ENCODE peak calls at places on chromosomes 7 and 10, in eight cellular contexts. G, F, D, C, W, Q, P and T are unnamed samples.

GRCh38 chr10:49008505-49009202 is 69.0 kb upstream of the LRRC18 start:
- DNase-seq in G (no peak), F (no peak), D (no peak), C (no peak), W (no peak), Q (no peak), P (no peak), T (no peak)

GRCh38 chr10:45061982-45062381 is 61.3 kb downstream of the ZNF22 start:
- DNase-seq in G (peak), F (no peak), D (no peak), C (no peak), W (no peak), Q (peak), P (no peak), T (peak)

GRCh38 chr10:11521860-11522259 is 89.6 kb downstream of the USP6NL start:
- DNase-seq in G (no peak), F (no peak), D (peak), C (no peak), W (no peak), Q (peak), P (no peak), T (peak)

GRCh38 chr10:86295791-86296190 is 70.8 kb downstream of the GRID1 start:
- DNase-seq in G (no peak), F (no peak), D (no peak), C (no peak), W (no peak), Q (no peak), P (no peak), T (no peak)

GRCh38 chr10:51048792-51049191 is 25.5 kb upstream of the PRKG1 start:
- DNase-seq in G (peak), F (no peak), D (no peak), C (no peak), W (no peak), Q (no peak), P (no peak), T (no peak)

GRCh38 chr7:29995652-29996051 is 6.1 kb upstream of the SCRN1 start:
- DNase-seq in G (no peak), F (no peak), D (no peak), C (no peak), W (no peak), Q (no peak), P (no peak), T (no peak)

GRCh38 chr10:112261281-112261822 is 21.8 kb upstream of the TECTB start:
- DNase-seq in G (no peak), F (no peak), D (peak), C (no peak), W (no peak), Q (peak), P (no peak), T (peak)

GRCh38 chr10:133316266-133316665 is 7.6 kb downstream of the ZNF511 start:
- DNase-seq in G (peak), F (no peak), D (no peak), C (no peak), W (no peak), Q (no peak), P (no peak), T (no peak)

GRCh38 chr10:117945651-117946050 is 101.1 kb downstream of the RAB11FIP2 start:
- DNase-seq in G (no peak), F (no peak), D (no peak), C (no peak), W (no peak), Q (no peak), P (no peak), T (no peak)

GRCh38 chr10:89653410-89653828 is 8.4 kb upstream of the PANK1 start:
- DNase-seq in G (no peak), F (no peak), D (peak), C (no peak), W (peak), Q (peak), P (no peak), T (peak)

GRCh38 chr10:10017716-10018115 is 1000.0 kb upstream of the CELF2 start:
- DNase-seq in G (no peak), F (no peak), D (no peak), C (no peak), W (no peak), Q (no peak), P (no peak), T (no peak)

GRCh38 chr7:75642810-75643486 is 95.8 kb downstream of the HIP1 start:
- DNase-seq in G (peak), F (no peak), D (peak), C (peak), W (peak), Q (peak), P (peak), T (peak)

GRCh38 chr7:22730921-22731654 is 4.1 kb downstream of the IL6 start:
- DNase-seq in G (no peak), F (no peak), D (peak), C (no peak), W (no peak), Q (peak), P (no peak), T (peak)

GRCh38 chr7:42624471-42624870 is 287.4 kb downstream of the C7orf25 start:
- DNase-seq in G (no peak), F (no peak), D (peak), C (no peak), W (no peak), Q (peak), P (no peak), T (no peak)

GRCh38 chr10:61900829-61901783 is at the start of gene ARID5B:
- DNase-seq in G (peak), F (no peak), D (peak), C (peak), W (peak), Q (peak), P (peak), T (peak)

GRCh38 chr10:78331391-78331922 is 297.8 kb downstream of the RPS24 start:
- DNase-seq in G (no peak), F (no peak), D (peak), C (peak), W (no peak), Q (peak), P (no peak), T (peak)

GRCh38 chr7:151311294-151311864 is 30.2 kb upstream of the NUB1 start:
- DNase-seq in G (peak), F (no peak), D (no peak), C (peak), W (peak), Q (no peak), P (peak), T (peak)

GRCh38 chr10:102813734-102814455 is 23.3 kb downstream of the CYP17A1 start:
- DNase-seq in G (no peak), F (peak), D (peak), C (no peak), W (no peak), Q (peak), P (no peak), T (peak)

GRCh38 chr7:124764071-124764846 is 1.3 kb downstream of the GPR37 start:
- DNase-seq in G (peak), F (no peak), D (no peak), C (peak), W (no peak), Q (no peak), P (no peak), T (no peak)

GRCh38 chr10:44339218-44339617 is 45.7 kb downstream of the CXCL12 start:
- DNase-seq in G (peak), F (no peak), D (no peak), C (no peak), W (no peak), Q (peak), P (no peak), T (no peak)

GRCh38 chr7:73521636-73522080 is 435 bp downstream of the BAZ1B start:
- DNase-seq in G (peak), F (peak), D (peak), C (no peak), W (no peak), Q (no peak), P (no peak), T (no peak)

GRCh38 chr10:103823706-103824272 is 31.6 kb downstream of the SH3PXD2A start:
- DNase-seq in G (no peak), F (no peak), D (no peak), C (no peak), W (no peak), Q (no peak), P (no peak), T (no peak)

DNA sequence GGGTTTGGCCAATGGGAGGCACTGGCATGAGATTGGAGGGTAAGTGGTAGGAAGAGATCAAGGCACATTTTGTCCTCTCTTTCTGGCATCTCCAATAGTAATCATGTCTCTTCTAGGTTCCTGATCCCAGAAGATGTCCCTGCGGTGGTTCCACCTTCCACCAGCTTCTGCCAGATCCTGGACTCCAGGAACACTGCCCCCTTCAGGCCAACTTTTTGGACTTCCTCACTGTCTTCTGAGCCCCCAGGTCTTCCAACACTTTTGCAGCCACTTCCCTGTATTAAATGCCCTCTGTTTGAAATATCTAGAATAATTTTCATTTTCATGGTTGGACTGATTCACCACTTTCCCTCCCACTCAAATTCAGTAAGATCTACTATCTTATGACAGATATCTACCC is 60.9 kb downstream of the BAMBI start:
- DNase-seq in G (peak), F (no peak), D (no peak), C (no peak), W (peak), Q (no peak), P (peak), T (no peak)
- TF ChIP-seq CTCF in G (peak), F (no peak), D (no peak), C (peak), W (peak), Q (peak), P (peak), T (peak)

GRCh38 chr7:158973440-158973839 is 117.1 kb downstream of the DYNC2I1 start:
- DNase-seq in G (peak), F (peak), D (no peak), C (peak), W (no peak), Q (peak), P (no peak), T (peak)
- TF ChIP-seq CTCF in G (peak), F (peak), D (no peak), C (peak), W (no peak), Q (peak), P (peak), T (no peak)

GRCh38 chr7:6130007-6130587 is 98.9 kb downstream of the ANKRD61 start:
- DNase-seq in G (peak), F (no peak), D (no peak), C (no peak), W (no peak), Q (no peak), P (no peak), T (no peak)
- TF ChIP-seq CTCF in G (no peak), F (no peak), D (no peak), C (no peak), W (no peak), Q (no peak), P (no peak), T (no peak)

DNA sequence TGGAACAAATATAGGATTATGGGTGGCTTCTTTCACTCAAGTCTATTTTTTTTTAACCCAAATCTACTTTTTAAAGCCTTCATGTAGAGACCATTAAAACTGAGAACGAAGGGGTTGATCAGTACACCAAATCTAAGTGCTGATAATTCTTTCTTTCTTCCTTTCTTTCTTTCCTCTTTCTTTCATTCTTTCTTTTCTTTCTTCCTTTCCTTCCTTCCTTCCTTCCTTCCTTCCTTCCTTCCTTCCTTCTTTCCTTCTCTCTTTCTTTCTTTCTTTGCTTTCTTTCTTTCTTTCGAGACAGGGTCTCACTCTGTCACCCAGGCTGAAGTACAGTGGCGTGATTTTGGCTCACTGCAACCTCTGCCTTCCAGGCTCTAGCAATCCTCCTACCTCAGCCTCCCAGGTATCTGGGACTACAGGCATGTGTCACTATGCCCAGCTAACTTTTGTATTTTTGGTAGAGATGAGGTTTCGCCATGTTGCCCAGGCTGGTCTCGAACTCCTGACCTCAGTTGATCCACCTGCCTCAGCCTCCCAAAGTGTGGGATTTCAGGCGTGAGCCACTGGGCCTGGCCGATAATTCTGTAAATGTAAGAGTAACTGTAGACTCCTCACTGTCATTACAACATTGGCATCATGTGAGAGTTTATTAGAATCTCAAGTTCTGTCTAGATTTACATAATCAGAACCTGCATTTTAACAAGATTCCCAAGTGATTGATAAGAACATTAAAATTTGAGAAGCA is 236.4 kb downstream of the TFEC start:
- DNase-seq in G (no peak), F (no peak), D (no peak), C (no peak), W (no peak), Q (no peak), P (no peak), T (no peak)
- TF ChIP-seq CTCF in G (no peak), F (no peak), D (no peak), C (no peak), W (no peak), Q (no peak), P (no peak), T (no peak)

GRCh38 chr7:145331076-145331475 is 495.2 kb upstream of the TPK1 start:
- DNase-seq in G (peak), F (no peak), D (no peak), C (peak), W (no peak), Q (no peak), P (no peak), T (no peak)
- TF ChIP-seq CTCF in G (peak), F (no peak), D (no peak), C (peak), W (no peak), Q (no peak), P (no peak), T (no peak)

GRCh38 chr10:77109470-77109994 is 528.1 kb downstream of the KCNMA1 start:
- DNase-seq in G (peak), F (no peak), D (no peak), C (no peak), W (no peak), Q (no peak), P (no peak), T (no peak)

GRCh38 chr10:77116904-77117303 is 520.7 kb downstream of the KCNMA1 start:
- DNase-seq in G (no peak), F (no peak), D (no peak), C (no peak), W (no peak), Q (no peak), P (no peak), T (no peak)

GRCh38 chr10:77114181-77114821 is 523.3 kb downstream of the KCNMA1 start:
- DNase-seq in G (peak), F (no peak), D (no peak), C (peak), W (no peak), Q (no peak), P (no peak), T (no peak)

GRCh38 chr10:77117501-77117900 is 520.1 kb downstream of the KCNMA1 start:
- DNase-seq in G (no peak), F (no peak), D (no peak), C (no peak), W (no peak), Q (no peak), P (no peak), T (no peak)

GRCh38 chr10:77111611-77112550 is 525.7 kb downstream of the KCNMA1 start:
- DNase-seq in G (peak), F (no peak), D (peak), C (peak), W (peak), Q (peak), P (peak), T (peak)
- TF ChIP-seq CTCF in G (peak), F (peak), D (peak), C (peak), W (peak), Q (peak), P (peak), T (peak)

GRCh38 chr7:132614428-132615076 is 38.3 kb upstream of the PLXNA4 start:
- DNase-seq in G (peak), F (peak), D (peak), C (peak), W (no peak), Q (peak), P (no peak), T (peak)
- TF ChIP-seq CTCF in G (peak), F (peak), D (no peak), C (peak), W (no peak), Q (peak), P (no peak), T (peak)

GRCh38 chr7:158439035-158439434 is 148.6 kb downstream of the PTPRN2 start:
- DNase-seq in G (no peak), F (no peak), D (no peak), C (no peak), W (no peak), Q (no peak), P (peak), T (no peak)

GRCh38 chr7:158443014-158443687 is 144.5 kb downstream of the PTPRN2 start:
- DNase-seq in G (peak), F (no peak), D (no peak), C (no peak), W (no peak), Q (no peak), P (no peak), T (no peak)

GRCh38 chr7:158444501-158445420 is 142.9 kb downstream of the PTPRN2 start:
- DNase-seq in G (no peak), F (no peak), D (no peak), C (no peak), W (no peak), Q (no peak), P (no peak), T (no peak)

GRCh38 chr7:158443688-158444483 is 143.7 kb downstream of the PTPRN2 start:
- DNase-seq in G (no peak), F (no peak), D (no peak), C (no peak), W (no peak), Q (no peak), P (no peak), T (no peak)

DNA sequence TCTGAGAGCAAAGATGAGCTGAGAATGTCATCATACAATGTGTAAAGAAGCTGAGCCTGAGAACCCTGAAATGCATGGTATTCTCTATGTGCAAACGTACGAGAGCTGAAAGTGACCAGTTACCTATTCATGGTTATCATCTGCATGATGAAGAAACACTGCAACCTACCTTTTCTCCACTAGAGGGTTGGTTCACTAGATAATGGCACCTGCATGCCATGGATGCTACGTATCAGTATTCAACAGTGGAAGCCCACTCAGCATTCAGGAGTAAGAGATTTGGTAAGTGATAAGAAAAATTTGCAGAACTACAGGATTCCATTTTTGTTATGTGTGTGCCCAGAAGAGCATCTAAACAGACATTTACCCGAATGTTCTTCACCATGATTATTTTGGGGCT is 145.4 kb downstream of the PTPRN2 start:
- DNase-seq in G (peak), F (no peak), D (no peak), C (peak), W (no peak), Q (no peak), P (no peak), T (no peak)
- TF ChIP-seq CTCF in G (peak), F (no peak), D (no peak), C (peak), W (no peak), Q (no peak), P (peak), T (peak)

DNA sequence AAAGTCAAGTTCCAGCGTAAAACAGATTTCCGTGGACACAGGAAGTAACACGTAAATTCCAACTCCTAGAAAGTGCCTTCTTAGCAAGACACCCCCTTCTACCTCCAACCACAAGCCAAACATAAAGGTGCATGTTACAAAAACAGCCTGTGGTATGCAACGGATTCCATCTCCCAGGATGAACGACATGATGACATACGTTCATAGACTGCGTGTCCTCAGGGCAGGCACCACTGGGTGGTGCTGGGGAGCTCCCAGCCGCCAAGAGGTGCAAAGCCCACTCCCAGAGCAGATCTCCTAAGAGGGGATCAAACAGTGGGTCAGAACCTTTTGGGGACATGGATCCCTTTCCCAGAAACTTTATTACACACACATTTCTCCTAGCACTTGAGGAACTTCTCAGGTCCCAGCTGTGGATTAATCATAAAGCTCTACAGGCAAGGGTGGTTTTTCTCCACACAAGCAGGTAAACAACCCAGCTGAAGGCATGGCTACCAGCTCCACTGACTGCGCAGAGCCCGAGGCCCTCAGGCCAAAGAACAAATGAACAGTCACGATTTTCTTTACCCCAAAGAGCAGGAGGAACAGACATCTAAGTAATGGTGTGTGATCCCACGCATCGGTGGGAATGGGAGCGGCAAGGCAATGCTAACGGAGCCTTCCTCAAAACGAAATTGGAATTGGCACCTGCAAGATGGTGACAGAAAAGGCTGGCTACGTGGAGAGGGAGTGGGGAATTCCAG is 13.8 kb downstream of the PSAP start:
- DNase-seq in G (peak), F (no peak), D (no peak), C (peak), W (peak), Q (no peak), P (peak), T (no peak)
- TF ChIP-seq CTCF in G (peak), F (peak), D (peak), C (peak), W (peak), Q (peak), P (peak), T (peak)